ENCODE peak calls at places on chromosomes 2 and 18, in ten cellular contexts. Z, M, E, N, Q, I, V, H, S and X are unnamed samples.

GRCh38 chr18:7021994-7022840 is 95.4 kb downstream of the LAMA1 start:
- DNase-seq in H (peak; percentile 73), V (peak; percentile 49), I (peak; percentile 73), M (peak; percentile 83), Z (no peak), N (no peak), E (no peak), Q (no peak), S (no peak), X (peak; percentile 84)

GRCh38 chr2:219436491-219436890 is 1.8 kb downstream of the SPEG start:
- DNase-seq in Z (no peak), S (no peak), I (no peak), M (no peak), H (no peak), Q (no peak), V (no peak), E (no peak), N (no peak), X (no peak)

GRCh38 chr2:135154962-135155361 is 102.9 kb downstream of the RAB3GAP1 start:
- DNase-seq in Z (no peak), I (no peak), M (no peak), Q (no peak), S (no peak), N (no peak), H (no peak), E (no peak), V (no peak), X (no peak)

GRCh38 chr2:154324601-154325000 is 373.9 kb upstream of the KCNJ3 start:
- DNase-seq in V (no peak), I (no peak), E (no peak), N (no peak), Q (no peak), S (no peak), Z (no peak), H (no peak), M (no peak), X (no peak)

GRCh38 chr18:70333757-70334156 is 44.9 kb downstream of the SOCS6 start:
- DNase-seq in Q (no peak), N (no peak), E (peak; percentile 11), H (peak; percentile 90), V (peak; percentile 99), S (peak; percentile 99), M (peak; percentile 55), Z (peak; percentile 61), I (peak; percentile 94), X (peak; percentile 71)

GRCh38 chr2:61356261-61356957 is 114.5 kb downstream of the USP34 start:
- DNase-seq in Q (no peak), V (peak; percentile 55), I (peak; percentile 58), H (no peak), E (no peak), S (peak; percentile 16), M (no peak), Z (no peak), N (no peak), X (peak; percentile 45)

GRCh38 chr18:51234117-51235010 is 36.9 kb upstream of the MEX3C start:
- DNase-seq in Z (no peak), S (no peak), H (peak; percentile 9), N (no peak), Q (no peak), V (peak; percentile 30), I (peak; percentile 83), M (no peak), E (no peak), X (peak; percentile 49)

GRCh38 chr2:218035463-218036100 is 32.8 kb upstream of the TNS1 start:
- DNase-seq in S (no peak), E (no peak), I (no peak), Q (no peak), V (no peak), N (no peak), M (no peak), Z (no peak), H (no peak), X (no peak)

GRCh38 chr2:100957971-100958653 is 44.0 kb upstream of the RPL31 start:
- DNase-seq in E (no peak), V (peak; percentile 96), Z (peak; percentile 40), M (peak; percentile 29), Q (no peak), S (peak; percentile 95), N (peak; percentile 31), H (no peak), I (peak; percentile 85), X (peak; percentile 8)
- TF ChIP-seq CTCF in E (no peak), V (peak; percentile 11), Z (no peak), M (no peak), Q (no peak), S (no peak), N (no peak), H (no peak), I (no peak), X (no peak)

GRCh38 chr2:20430035-20430434 is 16.8 kb upstream of the RHOB start:
- DNase-seq in M (no peak), Z (no peak), H (no peak), I (no peak), V (no peak), E (no peak), N (no peak), Q (no peak), S (no peak), X (no peak)

GRCh38 chr2:20429528-20429927 is 17.3 kb upstream of the RHOB start:
- DNase-seq in H (no peak), E (no peak), S (no peak), I (no peak), V (peak; percentile 63), Q (no peak), N (no peak), M (no peak), Z (peak; percentile 57), X (no peak)

GRCh38 chr2:20425884-20426283 is 21.0 kb upstream of the RHOB start:
- DNase-seq in Z (no peak), Q (no peak), E (no peak), S (no peak), I (no peak), V (no peak), H (no peak), N (no peak), M (no peak), X (no peak)

GRCh38 chr2:20428717-20429490 is 18.0 kb upstream of the RHOB start:
- DNase-seq in E (no peak), I (no peak), Z (no peak), Q (no peak), V (no peak), M (no peak), S (no peak), N (no peak), H (no peak), X (no peak)

GRCh38 chr2:20427931-20428526 is 18.8 kb upstream of the RHOB start:
- DNase-seq in N (no peak), I (no peak), H (no peak), E (no peak), Z (no peak), V (no peak), M (no peak), S (no peak), Q (no peak), X (no peak)
- TF ChIP-seq CTCF in N (no peak), I (no peak), H (no peak), E (no peak), Z (no peak), V (no peak), M (no peak), S (no peak), Q (no peak), X (no peak)

GRCh38 chr2:71224457-71224856 is 2.4 kb downstream of the PAIP2B start:
- DNase-seq in I (no peak), Z (no peak), E (no peak), Q (no peak), V (no peak), S (no peak), N (no peak), H (no peak), M (no peak), X (no peak)

GRCh38 chr2:71224935-71225334 is 2.0 kb downstream of the PAIP2B start:
- DNase-seq in E (no peak), V (no peak), Z (no peak), H (no peak), N (no peak), Q (no peak), S (no peak), M (no peak), I (no peak), X (no peak)

GRCh38 chr2:71223767-71224333 is 3.1 kb downstream of the PAIP2B start:
- DNase-seq in Z (peak; percentile 84), N (peak; percentile 49), S (peak; percentile 7), I (peak; percentile 69), H (peak; percentile 82), M (peak; percentile 71), V (peak; percentile 46), Q (no peak), E (no peak), X (peak; percentile 73)

GRCh38 chr2:71226965-71227560 is at the start of gene PAIP2B:
- DNase-seq in I (peak; percentile 100), Z (peak; percentile 99), H (peak; percentile 100), Q (peak; percentile 94), N (peak; percentile 99), V (peak; percentile 99), S (peak; percentile 98), E (peak; percentile 99), M (peak; percentile 99), X (peak; percentile 99)

DNA sequence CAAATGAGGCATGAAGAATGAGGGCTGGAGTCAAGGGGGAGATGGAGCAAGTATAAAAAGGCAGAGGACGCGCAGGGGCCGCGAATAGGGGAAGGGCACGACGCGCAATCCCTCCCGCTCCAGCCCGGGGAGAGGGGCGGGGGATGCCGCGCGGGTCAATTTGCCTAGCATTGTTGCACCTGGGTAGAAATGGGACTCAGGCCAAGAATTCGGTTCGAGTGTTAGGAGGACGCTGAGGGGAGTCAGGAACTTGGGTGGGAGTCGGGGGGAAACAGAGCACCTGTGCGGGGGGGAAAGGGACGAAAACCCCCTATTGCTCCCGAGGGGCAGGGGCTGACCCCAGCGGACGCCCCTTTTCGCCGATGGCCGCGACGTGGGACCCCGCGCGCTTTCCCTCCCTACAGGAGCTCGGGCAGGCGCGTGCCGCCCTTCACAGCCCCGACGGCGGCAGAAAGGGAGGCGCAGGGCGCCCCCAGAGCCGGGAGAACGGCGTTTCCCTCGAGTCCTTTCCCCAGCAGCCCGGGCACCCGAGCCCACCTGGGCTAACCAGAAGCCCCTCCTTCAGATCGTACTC is 425 bp downstream of the PAIP2B start:
- DNase-seq in Q (no peak), H (no peak), E (no peak), Z (peak; percentile 55), S (no peak), I (no peak), V (no peak), N (peak; percentile 23), M (peak; percentile 55), X (no peak)
- TF ChIP-seq CTCF in Q (peak; percentile 6), H (peak; percentile 29), E (no peak), Z (no peak), S (no peak), I (no peak), V (no peak), N (peak; percentile 11), M (peak; percentile 15), X (peak; percentile 6)

DNA sequence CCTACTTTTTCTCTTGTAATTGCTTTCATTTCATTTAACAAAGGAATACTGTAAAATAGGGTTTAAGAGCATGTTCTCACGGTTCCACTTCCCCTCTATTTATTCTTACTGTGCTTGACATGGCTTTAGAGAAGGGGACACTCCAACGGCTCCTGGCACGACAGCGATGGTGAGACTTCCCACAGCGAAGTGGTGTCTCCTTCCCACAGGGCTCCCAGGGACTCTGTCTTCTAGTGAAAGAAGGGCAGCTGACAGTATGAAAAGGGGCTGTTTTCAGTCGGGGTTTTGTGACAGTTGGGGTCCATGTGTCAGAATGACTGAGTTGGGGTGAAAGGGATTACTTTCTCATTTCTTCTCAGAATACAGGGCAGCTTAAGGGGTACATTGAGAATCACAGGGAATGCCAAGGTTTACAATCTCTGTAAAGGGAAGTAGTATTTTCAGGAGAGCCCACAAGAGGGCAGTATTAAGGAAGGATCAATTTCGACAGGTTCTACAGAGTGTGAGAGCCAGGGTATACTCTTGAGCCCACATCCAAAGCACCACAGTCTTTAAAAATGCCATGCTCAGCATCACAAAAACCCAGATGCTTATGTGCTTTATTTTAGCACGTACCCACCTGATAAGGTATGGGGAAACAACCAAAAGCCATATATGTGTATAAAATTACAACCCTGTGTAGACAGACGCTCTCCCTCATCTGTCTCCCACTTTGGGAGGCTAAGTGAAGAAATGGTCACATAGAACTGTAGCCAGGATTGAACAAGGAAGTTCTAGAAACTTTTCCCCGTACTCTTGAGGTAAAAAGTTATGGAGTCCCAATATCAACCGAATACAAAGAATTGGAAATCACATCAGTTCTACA is 31.3 kb upstream of the RAPGEF4 start:
- DNase-seq in N (no peak), Z (no peak), Q (no peak), V (peak; percentile 59), I (peak; percentile 64), S (no peak), H (peak; percentile 42), M (peak; percentile 47), E (no peak), X (peak; percentile 60)
- TF ChIP-seq CTCF in N (peak; percentile 27), Z (peak; percentile 57), Q (peak; percentile 46), V (peak; percentile 60), I (peak; percentile 59), S (peak; percentile 54), H (peak; percentile 70), M (peak; percentile 53), E (peak; percentile 14), X (peak; percentile 38)